ENCODE peak calls at places on chromosomes 5 and 9, in seven cellular contexts. C, L, I, Q, G, S and P are unnamed samples.

GRCh38 chr9:21102311-21102710 is 24.6 kb upstream of the IFNB1 start:
- DNase-seq in I (no peak), L (no peak), Q (no peak), C (peak; percentile 38), G (peak; percentile 58), S (no peak), P (no peak)

GRCh38 chr5:16456103-16456832 is 9.3 kb downstream of the ZNF622 start:
- DNase-seq in S (no peak), G (peak; percentile 82), C (peak; percentile 73), L (no peak), I (peak; percentile 51), Q (no peak), P (peak; percentile 74)

GRCh38 chr9:136051568-136052432 is 43.3 kb downstream of the NACC2 start:
- DNase-seq in C (peak; percentile 97), G (peak; percentile 90), S (peak; percentile 56), Q (peak; percentile 78), I (peak; percentile 81), L (no peak), P (peak; percentile 60)

GRCh38 chr9:93097496-93098205 is 1.6 kb downstream of the CARD19 start:
- DNase-seq in L (no peak), C (no peak), G (no peak), Q (peak; percentile 87), S (no peak), I (no peak), P (no peak)

GRCh38 chr9:120877276-120878034 is 467 bp upstream of the PHF19 start:
- DNase-seq in G (peak; percentile 20), I (no peak), L (peak; percentile 74), C (peak; percentile 15), S (peak; percentile 74), Q (peak; percentile 81), P (no peak)

GRCh38 chr9:852539-852938 is 11.0 kb downstream of the DMRT1 start:
- DNase-seq in S (no peak), C (no peak), Q (no peak), G (no peak), L (no peak), I (no peak), P (no peak)

GRCh38 chr5:176166427-176166826 is 71.8 kb upstream of the SIMC1 start:
- DNase-seq in L (no peak), Q (no peak), I (no peak), C (no peak), S (no peak), G (no peak), P (no peak)

GRCh38 chr5:87245451-87245850 is 22.2 kb upstream of the RASA1 start:
- DNase-seq in S (no peak), C (no peak), I (no peak), G (no peak), Q (no peak), L (no peak), P (peak; percentile 71)

GRCh38 chr5:140806834-140807775 is at the start of gene PCDHA4:
- DNase-seq in I (no peak), S (no peak), Q (no peak), L (no peak), G (no peak), C (no peak), P (no peak)

GRCh38 chr5:130710596-130710995 is 454.5 kb downstream of the HINT1 start:
- DNase-seq in C (no peak), Q (no peak), G (peak; percentile 92), L (no peak), S (no peak), I (no peak), P (no peak)

GRCh38 chr9:94084314-94084713 is at the start of gene PTPDC1:
- DNase-seq in Q (no peak), G (peak; percentile 70), L (no peak), I (no peak), S (no peak), C (peak; percentile 30), P (no peak)

GRCh38 chr5:136028782-136029742 is at the start of gene TGFBI:
- DNase-seq in S (peak; percentile 82), L (no peak), I (no peak), G (no peak), Q (peak; percentile 89), C (peak; percentile 42), P (no peak)

GRCh38 chr5:14264605-14265316 is 121.6 kb downstream of the TRIO start:
- DNase-seq in S (peak; percentile 91), Q (peak; percentile 94), G (peak; percentile 96), L (peak; percentile 1), C (peak; percentile 93), I (peak; percentile 88), P (no peak)

GRCh38 chr9:69857131-69857530 is 36.5 kb downstream of the CFAP95 start:
- DNase-seq in L (no peak), Q (no peak), G (peak; percentile 81), I (no peak), S (no peak), C (peak; percentile 81), P (no peak)

GRCh38 chr5:124592891-124593290 is 153.5 kb downstream of the ZNF608 start:
- DNase-seq in S (no peak), C (no peak), L (no peak), I (no peak), G (no peak), Q (no peak), P (no peak)

GRCh38 chr9:37593877-37594448 is 1.6 kb upstream of the TOMM5 start:
- DNase-seq in I (no peak), L (no peak), S (no peak), G (no peak), Q (no peak), C (no peak), P (no peak)

GRCh38 chr5:8773091-8773615 is 772.7 kb downstream of the SEMA5A start:
- DNase-seq in I (no peak), C (no peak), Q (no peak), S (no peak), G (no peak), L (no peak), P (no peak)

GRCh38 chr9:95923794-95924193 is 48.3 kb downstream of the ERCC6L2 start:
- DNase-seq in S (no peak), Q (no peak), G (no peak), L (no peak), I (no peak), C (no peak), P (peak; percentile 1)

GRCh38 chr5:62093981-62094380 is 212.0 kb upstream of the KIF2A start:
- DNase-seq in G (peak; percentile 34), Q (no peak), S (no peak), I (no peak), L (no peak), C (peak; percentile 4), P (peak; percentile 30)

DNA sequence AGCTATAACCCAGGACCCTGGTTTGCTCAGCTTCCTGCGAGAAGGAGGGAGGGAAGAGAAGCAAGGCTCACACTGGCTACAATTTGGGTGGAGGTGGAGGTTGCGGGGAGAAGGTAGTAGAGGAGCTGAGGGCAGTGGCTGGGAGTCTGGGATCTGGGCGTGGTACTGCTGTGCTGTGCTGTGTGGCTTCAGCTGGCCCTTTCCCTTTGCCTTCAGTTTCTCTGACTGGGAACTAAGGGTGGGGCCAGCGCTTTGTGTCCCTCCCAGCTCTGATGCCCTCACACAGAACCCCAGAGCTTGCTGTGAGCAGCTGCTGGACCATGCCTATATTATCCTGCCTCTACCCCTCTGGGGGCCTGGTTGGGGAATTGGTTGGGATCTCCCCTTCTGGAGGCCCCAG is 60.9 kb downstream of the RGS3 start:
- DNase-seq in L (no peak), S (no peak), C (no peak), Q (no peak), G (no peak), I (no peak), P (no peak)
- TF ChIP-seq CTCF in L (no peak), S (no peak), C (no peak), Q (no peak), G (no peak), I (no peak), P (no peak)

DNA sequence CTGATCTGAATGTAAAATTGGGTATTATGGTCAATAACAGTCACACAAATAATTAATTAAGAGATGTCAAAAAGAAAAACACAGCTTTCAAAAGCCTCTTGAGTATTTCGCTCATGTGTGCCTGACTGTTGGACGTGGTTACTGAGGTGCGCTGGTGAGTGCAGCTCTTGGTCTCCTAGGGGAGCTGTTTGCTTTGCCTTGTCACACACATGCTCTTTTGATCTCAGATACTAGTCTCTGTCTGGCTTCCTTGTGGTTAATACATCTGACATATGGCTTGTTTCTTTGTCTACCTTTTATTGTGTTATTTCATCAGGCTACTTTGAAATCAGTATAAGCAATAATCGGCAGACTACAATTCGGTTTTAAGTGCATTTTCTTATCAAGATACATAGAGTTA is 51.5 kb downstream of the PCSK1 start:
- DNase-seq in G (no peak), L (no peak), S (no peak), C (no peak), I (no peak), Q (no peak), P (no peak)
- TF ChIP-seq CTCF in G (peak; percentile 14), L (no peak), S (peak; percentile 49), C (no peak), I (no peak), Q (no peak), P (peak; percentile 31)

DNA sequence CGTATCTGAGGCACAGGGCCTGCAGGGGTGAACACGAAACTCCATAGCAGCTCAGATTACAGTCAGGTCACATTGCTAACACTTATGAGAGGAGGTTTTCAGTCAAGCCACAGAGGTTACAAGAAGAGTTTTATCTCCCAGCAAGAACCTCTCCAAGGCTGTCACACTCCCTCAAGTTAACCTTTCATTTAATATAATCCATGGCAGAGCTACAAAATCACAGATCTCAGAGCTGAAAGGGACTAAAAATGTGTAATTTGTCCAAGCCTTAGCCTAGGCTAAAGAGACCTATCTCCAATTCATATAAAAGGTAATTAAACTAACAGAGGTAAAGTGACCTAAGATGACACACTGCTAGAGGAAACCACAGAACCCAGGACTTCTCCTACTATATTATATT is 57.2 kb downstream of the MLANA start:
- DNase-seq in Q (no peak), C (no peak), S (no peak), I (no peak), L (no peak), G (no peak), P (no peak)
- TF ChIP-seq CTCF in Q (no peak), C (no peak), S (no peak), I (no peak), L (no peak), G (no peak), P (no peak)

GRCh38 chr5:72185717-72186388 is 78.6 kb downstream of the MAP1B start:
- DNase-seq in C (peak; percentile 48), G (no peak), L (no peak), I (peak; percentile 70), S (peak; percentile 33), Q (no peak), P (no peak)

GRCh38 chr5:72184408-72184807 is 77.1 kb downstream of the MAP1B start:
- DNase-seq in Q (no peak), L (no peak), G (no peak), I (no peak), C (no peak), S (no peak), P (no peak)

GRCh38 chr5:72188176-72188575 is 80.9 kb downstream of the MAP1B start:
- DNase-seq in I (no peak), C (no peak), G (no peak), Q (no peak), S (no peak), L (no peak), P (no peak)

GRCh38 chr5:72189135-72189534 is 81.9 kb downstream of the MAP1B start:
- DNase-seq in Q (no peak), S (no peak), G (no peak), I (no peak), L (no peak), C (no peak), P (no peak)

GRCh38 chr5:72187388-72188070 is 80.3 kb downstream of the MAP1B start:
- DNase-seq in L (no peak), Q (no peak), S (no peak), G (no peak), C (no peak), I (no peak), P (no peak)
- TF ChIP-seq CTCF in L (no peak), Q (no peak), S (no peak), G (no peak), C (no peak), I (no peak), P (no peak)